ENCODE peak calls at places on chromosomes 16 and 17, in ten cellular contexts. F is H1, K is A549, Q is transverse colon, U is ovary, P is sigmoid colon, N is esophagus muscularis mucosa, D is upper lobe of left lung, W is stomach, I is HepG2. V is an unnamed sample.

GRCh38 chr16:31386157-31386984 is 6.8 kb upstream of the ITGAD start:
- DNase-seq in F (no peak), K (peak), Q (no peak), U (no peak), P (no peak), N (no peak), D (no peak), W (no peak), I (no peak), V (no peak)

GRCh38 chr17:56297142-56297541 is 143.9 kb downstream of the ANKFN1 start:
- DNase-seq in F (no peak), K (no peak), Q (no peak), U (no peak), P (no peak), N (peak), D (no peak), W (no peak), I (no peak), V (no peak)

GRCh38 chr16:15653227-15653626 is 3.2 kb downstream of the NDE1 start:
- DNase-seq in F (no peak), K (no peak), Q (peak), U (no peak), P (peak), N (no peak), D (no peak), W (no peak), I (peak), V (no peak)

GRCh38 chr16:83994087-83994486 is 26.0 kb downstream of the NECAB2 start:
- DNase-seq in F (no peak), K (peak), Q (no peak), U (no peak), P (no peak), N (no peak), D (no peak), W (no peak), I (peak), V (no peak)

GRCh38 chr17:11144358-11145233 is 96.4 kb upstream of the SHISA6 start:
- DNase-seq in F (peak), K (peak), Q (peak), U (no peak), P (no peak), N (no peak), D (no peak), W (peak), I (peak), V (no peak)

GRCh38 chr16:87409153-87409552 is 17.0 kb downstream of the MAP1LC3B start:
- DNase-seq in F (no peak), K (no peak), Q (no peak), U (peak), P (peak), N (no peak), D (no peak), W (no peak), I (no peak), V (no peak)

GRCh38 chr17:39755550-39756375 is 18.0 kb downstream of the GRB7 start:
- DNase-seq in F (no peak), K (no peak), Q (peak), U (no peak), P (peak), N (no peak), D (no peak), W (no peak), I (peak), V (no peak)

GRCh38 chr16:66523861-66524354 is 26.0 kb downstream of the TK2 start:
- DNase-seq in F (no peak), K (no peak), Q (peak), U (no peak), P (no peak), N (no peak), D (no peak), W (no peak), I (no peak), V (no peak)

GRCh38 chr16:87279094-87279658 is 38.0 kb downstream of the C16orf95 start:
- DNase-seq in F (no peak), K (no peak), Q (no peak), U (no peak), P (no peak), N (no peak), D (peak), W (no peak), I (no peak), V (no peak)

GRCh38 chr17:33015716-33016346 is 24.2 kb downstream of the SPACA3 start:
- DNase-seq in F (no peak), K (no peak), Q (no peak), U (no peak), P (no peak), N (no peak), D (no peak), W (no peak), I (no peak), V (no peak)

GRCh38 chr17:6460531-6461161 is 16.4 kb downstream of the PIMREG start:
- DNase-seq in F (no peak), K (no peak), Q (no peak), U (no peak), P (no peak), N (no peak), D (no peak), W (no peak), I (no peak), V (no peak)

DNA sequence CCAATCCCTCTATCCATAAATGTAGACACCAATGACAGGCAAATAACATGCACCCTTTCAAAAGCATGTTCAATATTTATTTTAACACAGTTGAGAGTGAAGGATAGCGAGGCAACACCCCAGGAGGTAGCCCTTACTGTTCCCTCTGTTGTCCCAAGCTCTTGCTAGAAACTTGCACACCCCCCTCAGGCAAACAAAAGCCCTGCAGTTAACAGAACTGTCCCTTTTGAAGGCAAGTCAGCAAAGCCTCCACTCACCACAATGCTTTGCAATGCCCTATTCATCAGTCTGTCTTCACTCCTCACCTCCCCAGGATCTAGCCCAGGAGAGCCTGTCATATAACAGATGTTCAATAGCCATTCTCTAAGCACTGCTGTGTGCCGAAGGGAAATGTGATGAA is 3.5 kb upstream of the CNEP1R1 start:
- DNase-seq in F (no peak), K (no peak), Q (no peak), U (no peak), P (no peak), N (no peak), D (no peak), W (no peak), I (peak), V (no peak)
- TF ChIP-seq EP300 in F (no peak), K (no peak), Q (no peak), U (no peak), P (no peak), N (no peak), D (no peak), W (no peak), I (no peak), V (no peak)

DNA sequence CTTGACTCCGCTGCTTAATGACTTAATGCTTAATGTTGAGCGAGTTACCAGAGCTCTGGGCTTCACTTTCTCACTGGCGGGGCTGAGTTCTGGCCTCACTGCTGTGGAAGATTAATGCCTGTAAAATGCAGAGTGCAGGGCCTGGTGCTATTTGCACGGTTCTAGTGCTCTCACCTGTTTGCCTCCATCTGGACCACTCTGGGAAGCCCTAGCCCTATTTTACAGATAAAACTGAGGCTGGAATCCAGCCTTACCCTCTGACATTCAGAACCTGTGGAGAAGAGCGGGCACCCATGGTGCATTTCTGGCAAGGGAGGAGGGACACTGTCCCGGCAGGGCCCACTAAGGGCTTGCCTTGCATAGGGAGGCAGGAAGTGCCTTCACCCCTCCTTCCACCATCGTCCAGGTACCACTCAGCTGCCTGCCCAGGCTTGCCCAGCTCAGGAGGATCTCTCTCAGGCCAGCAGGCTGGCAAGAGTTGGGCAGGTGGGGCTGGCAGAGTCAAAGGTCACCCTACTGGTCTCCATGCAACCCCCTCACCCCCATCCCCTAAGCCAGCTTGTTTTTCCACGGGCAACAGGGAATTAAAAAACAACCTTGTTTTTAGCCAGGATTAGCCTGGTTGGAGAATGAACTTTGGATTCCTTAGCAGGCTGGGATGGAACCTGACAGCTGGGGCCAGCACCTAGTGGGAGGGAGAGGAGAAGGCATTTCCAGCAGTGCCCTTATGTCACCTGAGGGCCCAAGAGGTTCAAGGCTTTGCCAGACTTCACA is 4.1 kb upstream of the UBALD1 start:
- DNase-seq in F (no peak), K (no peak), Q (no peak), U (no peak), P (no peak), N (no peak), D (no peak), W (no peak), I (peak), V (no peak)
- TF ChIP-seq POLR2A in F (no peak), K (no peak), Q (no peak), U (no peak), P (no peak), N (no peak), D (no peak), W (no peak), I (no peak), V (no peak)

DNA sequence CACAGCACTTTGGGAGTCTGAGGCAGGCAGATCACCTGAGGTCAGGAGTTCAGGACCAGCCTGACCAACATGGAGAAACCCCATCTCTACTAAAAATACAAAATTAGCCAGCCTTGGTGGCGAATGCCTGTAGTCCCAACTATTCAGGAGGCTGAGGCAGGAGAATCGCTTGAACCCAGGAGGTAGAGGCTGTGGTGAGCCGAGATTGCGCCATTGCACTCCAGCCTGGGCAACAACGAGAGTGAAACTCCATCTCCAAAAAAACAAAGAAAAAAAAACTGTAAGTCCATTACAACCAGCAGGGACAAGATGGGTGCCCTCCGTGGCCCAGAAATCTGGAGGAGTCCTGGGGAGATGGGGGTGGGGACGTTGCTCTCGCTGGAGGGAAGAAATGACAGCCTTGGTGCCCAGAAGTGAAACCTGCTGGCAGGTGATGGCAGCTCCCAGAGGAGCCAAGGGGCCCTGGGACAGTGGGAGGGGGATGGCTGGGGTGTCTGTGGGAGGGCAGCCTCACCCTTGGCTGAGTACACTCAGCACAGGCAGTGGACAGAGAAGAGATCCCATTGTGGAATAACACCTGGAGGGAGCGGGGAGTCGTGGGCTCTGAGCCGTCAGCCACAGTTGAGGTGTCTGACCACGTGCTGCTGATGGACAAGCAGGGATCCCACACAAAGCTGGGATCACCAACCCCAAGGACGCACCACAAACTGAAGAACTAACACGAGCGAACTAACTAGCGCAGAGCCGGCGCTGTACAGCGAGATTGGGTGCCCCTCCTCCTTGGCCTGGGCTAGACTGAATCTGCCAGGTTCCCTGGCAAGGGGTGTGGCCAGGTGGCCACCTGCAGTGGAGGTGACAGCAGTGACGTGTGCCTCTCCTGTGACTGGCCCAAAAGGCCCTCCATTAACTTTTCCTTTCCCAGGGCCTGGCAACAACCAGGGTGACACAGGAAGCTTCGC is 46.9 kb upstream of the BAHCC1 start:
- DNase-seq in F (no peak), K (no peak), Q (peak), U (no peak), P (peak), N (no peak), D (no peak), W (peak), I (no peak), V (no peak)
- TF ChIP-seq EP300 in F (no peak), K (no peak), Q (no peak), U (no peak), P (no peak), N (no peak), D (no peak), W (no peak), I (no peak), V (no peak)

GRCh38 chr17:81349397-81350319 is 45.6 kb upstream of the BAHCC1 start:
- DNase-seq in F (no peak), K (no peak), Q (no peak), U (peak), P (no peak), N (no peak), D (no peak), W (no peak), I (peak), V (no peak)
- TF ChIP-seq POLR2A in F (no peak), K (no peak), Q (no peak), U (no peak), P (no peak), N (no peak), D (no peak), W (no peak), I (no peak), V (no peak)

DNA sequence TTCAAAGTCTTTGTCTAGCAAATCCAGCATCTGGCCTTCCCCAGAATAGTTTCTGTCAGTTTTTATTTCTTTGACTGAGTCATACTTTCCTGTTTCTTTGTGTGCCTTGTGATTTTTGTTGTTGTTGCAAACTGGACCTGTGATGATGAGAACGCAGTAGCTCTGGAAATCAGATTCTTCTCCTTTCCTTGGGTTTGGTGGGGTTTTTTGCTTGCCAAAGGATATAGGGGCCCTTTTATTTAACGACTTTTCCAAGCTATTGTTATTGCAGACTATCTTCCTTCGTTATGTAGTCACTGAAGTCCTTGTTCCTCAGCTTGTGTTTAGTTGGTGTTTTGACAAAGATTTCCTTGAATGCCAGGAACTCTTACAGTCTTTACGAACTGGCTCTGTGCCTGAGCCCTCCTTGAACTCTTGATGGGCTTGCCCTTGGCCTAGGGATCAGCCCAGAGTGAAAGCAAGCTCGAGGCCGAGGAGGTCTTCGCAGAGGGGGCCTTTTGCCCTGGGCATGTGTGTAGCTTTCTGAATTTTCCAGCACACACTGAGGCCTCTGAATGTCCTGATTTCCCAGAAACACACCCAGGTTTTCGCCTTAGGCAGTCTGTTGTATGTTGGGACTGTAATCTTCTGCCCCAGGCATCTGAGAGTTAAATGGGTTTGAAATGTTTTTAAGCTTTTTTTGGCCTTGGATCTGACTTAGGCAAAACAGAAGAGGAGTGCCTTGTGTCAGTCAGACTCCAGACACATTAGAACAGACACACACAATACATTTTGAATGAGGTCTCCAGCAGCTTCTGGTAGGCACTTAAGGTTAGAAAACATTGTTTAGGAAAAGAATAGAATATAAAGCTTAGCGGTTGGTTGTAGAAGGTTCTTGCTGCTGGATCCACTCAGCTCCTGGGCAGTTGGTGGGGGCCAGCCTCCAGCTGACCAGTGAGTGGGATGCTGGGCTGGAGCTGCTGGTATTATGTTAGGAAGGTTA is 17.0 kb downstream of the FOXK2 start:
- DNase-seq in F (no peak), K (no peak), Q (no peak), U (peak), P (peak), N (no peak), D (no peak), W (peak), I (no peak), V (peak)
- TF ChIP-seq EP300 in F (no peak), K (no peak), Q (no peak), U (no peak), P (no peak), N (no peak), D (peak), W (no peak), I (no peak), V (peak)

GRCh38 chr17:81239714-81240555 is 817 bp downstream of the NDUFAF8 start:
- DNase-seq in F (no peak), K (peak), Q (no peak), U (no peak), P (no peak), N (no peak), D (no peak), W (no peak), I (no peak), V (no peak)
- TF ChIP-seq POLR2A in F (peak), K (no peak), Q (peak), U (no peak), P (no peak), N (no peak), D (no peak), W (no peak), I (no peak), V (no peak)

GRCh38 chr17:79695293-79696158 is 35.2 kb upstream of the ENPP7 start:
- DNase-seq in F (no peak), K (no peak), Q (no peak), U (no peak), P (no peak), N (no peak), D (no peak), W (no peak), I (no peak), V (no peak)
- TF ChIP-seq EP300 in F (no peak), K (no peak), Q (no peak), U (no peak), P (no peak), N (no peak), D (no peak), W (no peak), I (no peak), V (no peak)

DNA sequence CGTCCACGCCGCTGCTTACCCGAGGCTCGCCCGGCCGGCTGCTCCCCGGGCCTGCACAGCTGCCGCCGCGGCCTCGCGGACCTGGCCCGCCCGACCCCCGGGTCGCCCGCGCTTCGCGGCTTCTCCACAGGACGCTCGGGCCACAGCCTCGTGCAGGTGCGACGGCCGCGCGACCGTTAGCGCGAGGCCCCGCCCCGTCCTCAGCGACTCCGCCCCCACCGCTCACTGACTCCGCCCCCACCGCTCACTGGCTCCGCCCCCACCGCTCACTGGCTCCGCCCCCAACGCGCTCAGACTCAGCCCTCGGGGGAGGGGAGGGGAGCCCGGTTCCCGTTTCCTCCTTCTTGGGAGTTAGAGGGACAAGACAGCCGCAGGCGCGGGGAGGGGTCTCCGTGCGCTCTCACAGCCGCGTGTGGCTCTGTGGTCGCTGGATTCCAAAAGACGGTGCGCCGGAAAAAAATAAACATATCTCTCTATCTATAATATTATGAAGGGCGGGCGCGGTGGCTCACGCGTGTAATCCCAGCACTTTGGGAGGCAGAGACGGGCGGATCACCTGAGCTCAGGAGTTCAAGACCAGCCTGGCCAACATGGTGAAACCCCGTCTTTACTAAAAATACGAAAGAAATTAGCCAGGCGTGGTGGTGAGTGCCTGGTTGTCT is at the start of gene MEIOB:
- DNase-seq in F (peak), K (peak), Q (peak), U (peak), P (no peak), N (no peak), D (peak), W (no peak), I (no peak), V (no peak)
- TF ChIP-seq POLR2A in F (no peak), K (no peak), Q (no peak), U (no peak), P (no peak), N (no peak), D (no peak), W (no peak), I (no peak), V (no peak)

GRCh38 chr17:49861150-49861884 is 13.4 kb upstream of the TAC4 start:
- DNase-seq in F (no peak), K (peak), Q (peak), U (peak), P (no peak), N (no peak), D (no peak), W (no peak), I (peak), V (no peak)
- TF ChIP-seq EP300 in F (no peak), K (no peak), Q (no peak), U (no peak), P (no peak), N (no peak), D (no peak), W (no peak), I (peak), V (peak)

GRCh38 chr17:2029911-2030778 is at the start of gene DPH1:
- DNase-seq in F (peak), K (peak), Q (peak), U (peak), P (peak), N (peak), D (peak), W (peak), I (peak), V (peak)
- TF ChIP-seq POLR2A in F (no peak), K (peak), Q (no peak), U (peak), P (no peak), N (no peak), D (no peak), W (no peak), I (peak), V (peak)

V was measured in tibial nerve.